ENCODE peak calls at places on chromosomes 16 and 17, in seven cellular contexts. One of them, this sample, is unnamed.

GRCh38 chr17:38730526-38731379 is 612 bp downstream of the CISD3 start:
- DNase-seq in adrenal gland: peak; percentile 95
- DNase-seq in fibroblast of lung: peak; percentile 44
- DNase-seq in thoracic aorta: peak; percentile 47
- DNase-seq in progenitor cell of endocrine pancreas: no peak
- DNase-seq in lower leg skin: peak; percentile 94
- DNase-seq in Peyer's patch: peak; percentile 95
- DNase-seq in this sample: no peak

GRCh38 chr16:1691276-1691675 is 13.2 kb downstream of the JPT2 start:
- DNase-seq in fibroblast of lung: peak; percentile 72
- DNase-seq in progenitor cell of endocrine pancreas: no peak
- DNase-seq in lower leg skin: no peak
- DNase-seq in Peyer's patch: no peak
- DNase-seq in thoracic aorta: no peak
- DNase-seq in adrenal gland: no peak
- DNase-seq in this sample: no peak

GRCh38 chr16:2774161-2774891 is 2.8 kb downstream of the ELOB start:
- DNase-seq in progenitor cell of endocrine pancreas: no peak
- DNase-seq in fibroblast of lung: no peak
- DNase-seq in lower leg skin: no peak
- DNase-seq in thoracic aorta: no peak
- DNase-seq in adrenal gland: no peak
- DNase-seq in Peyer's patch: no peak
- DNase-seq in this sample: no peak

GRCh38 chr16:70390774-70391173 is 44.1 kb downstream of the DDX19A start:
- DNase-seq in lower leg skin: no peak
- DNase-seq in Peyer's patch: no peak
- DNase-seq in thoracic aorta: no peak
- DNase-seq in progenitor cell of endocrine pancreas: no peak
- DNase-seq in fibroblast of lung: no peak
- DNase-seq in adrenal gland: no peak
- DNase-seq in this sample: no peak

GRCh38 chr17:15966879-15967248 is 21.9 kb downstream of the ADORA2B start:
- DNase-seq in thoracic aorta: no peak
- DNase-seq in progenitor cell of endocrine pancreas: no peak
- DNase-seq in fibroblast of lung: peak; percentile 41
- DNase-seq in lower leg skin: no peak
- DNase-seq in adrenal gland: no peak
- DNase-seq in Peyer's patch: peak; percentile 56
- DNase-seq in this sample: no peak

GRCh38 chr16:31008154-31008950 is 2.1 kb downstream of the STX1B start:
- DNase-seq in lower leg skin: no peak
- DNase-seq in adrenal gland: no peak
- DNase-seq in thoracic aorta: no peak
- DNase-seq in progenitor cell of endocrine pancreas: no peak
- DNase-seq in Peyer's patch: no peak
- DNase-seq in fibroblast of lung: peak; percentile 94
- DNase-seq in this sample: no peak

GRCh38 chr16:71762186-71762585 is 37.7 kb upstream of the PHLPP2 start:
- DNase-seq in lower leg skin: no peak
- DNase-seq in adrenal gland: no peak
- DNase-seq in Peyer's patch: no peak
- DNase-seq in thoracic aorta: no peak
- DNase-seq in progenitor cell of endocrine pancreas: no peak
- DNase-seq in fibroblast of lung: peak; percentile 37
- DNase-seq in this sample: no peak

GRCh38 chr16:84013787-84014569 is 28.6 kb downstream of the SLC38A8 start:
- DNase-seq in progenitor cell of endocrine pancreas: peak; percentile 48
- DNase-seq in fibroblast of lung: peak; percentile 33
- DNase-seq in lower leg skin: no peak
- DNase-seq in thoracic aorta: no peak
- DNase-seq in Peyer's patch: peak; percentile 88
- DNase-seq in adrenal gland: peak; percentile 73
- DNase-seq in this sample: peak; percentile 73

GRCh38 chr17:17462048-17462824 is 14.6 kb upstream of the MED9 start:
- DNase-seq in adrenal gland: no peak
- DNase-seq in lower leg skin: no peak
- DNase-seq in progenitor cell of endocrine pancreas: no peak
- DNase-seq in Peyer's patch: no peak
- DNase-seq in thoracic aorta: no peak
- DNase-seq in fibroblast of lung: no peak
- DNase-seq in this sample: no peak

GRCh38 chr17:66791337-66791736 is 43.6 kb upstream of the CACNG5 start:
- DNase-seq in adrenal gland: peak; percentile 81
- DNase-seq in progenitor cell of endocrine pancreas: no peak
- DNase-seq in lower leg skin: peak; percentile 85
- DNase-seq in thoracic aorta: no peak
- DNase-seq in Peyer's patch: no peak
- DNase-seq in fibroblast of lung: no peak
- DNase-seq in this sample: no peak

GRCh38 chr17:52242268-52242667 is 83.8 kb upstream of the CA10 start:
- DNase-seq in adrenal gland: no peak
- DNase-seq in thoracic aorta: no peak
- DNase-seq in progenitor cell of endocrine pancreas: no peak
- DNase-seq in Peyer's patch: no peak
- DNase-seq in lower leg skin: no peak
- DNase-seq in fibroblast of lung: no peak
- DNase-seq in this sample: no peak

GRCh38 chr17:37028040-37028439 is 79.3 kb downstream of the AATF start:
- DNase-seq in fibroblast of lung: no peak
- DNase-seq in thoracic aorta: no peak
- DNase-seq in progenitor cell of endocrine pancreas: no peak
- DNase-seq in lower leg skin: no peak
- DNase-seq in Peyer's patch: no peak
- DNase-seq in adrenal gland: no peak
- DNase-seq in this sample: no peak

GRCh38 chr16:54194008-54194731 is 92.4 kb downstream of the IRX3 start:
- DNase-seq in adrenal gland: peak; percentile 57
- DNase-seq in thoracic aorta: peak; percentile 11
- DNase-seq in progenitor cell of endocrine pancreas: no peak
- DNase-seq in fibroblast of lung: peak; percentile 47
- DNase-seq in lower leg skin: peak; percentile 95
- DNase-seq in Peyer's patch: no peak
- DNase-seq in this sample: no peak

GRCh38 chr17:75174996-75175395 is 7.8 kb downstream of the SUMO2 start:
- DNase-seq in fibroblast of lung: no peak
- DNase-seq in lower leg skin: no peak
- DNase-seq in progenitor cell of endocrine pancreas: no peak
- DNase-seq in thoracic aorta: no peak
- DNase-seq in Peyer's patch: no peak
- DNase-seq in adrenal gland: no peak
- DNase-seq in this sample: no peak

GRCh38 chr17:8611671-8612298 is 18.7 kb downstream of the MYH10 start:
- DNase-seq in thoracic aorta: no peak
- DNase-seq in adrenal gland: no peak
- DNase-seq in fibroblast of lung: peak; percentile 88
- DNase-seq in lower leg skin: no peak
- DNase-seq in Peyer's patch: no peak
- DNase-seq in progenitor cell of endocrine pancreas: no peak
- DNase-seq in this sample: no peak

GRCh38 chr17:56737741-56738161 is 96.0 kb downstream of the C17orf67 start:
- DNase-seq in fibroblast of lung: peak; percentile 92
- DNase-seq in lower leg skin: no peak
- DNase-seq in Peyer's patch: no peak
- DNase-seq in thoracic aorta: no peak
- DNase-seq in adrenal gland: no peak
- DNase-seq in progenitor cell of endocrine pancreas: no peak
- DNase-seq in this sample: no peak

GRCh38 chr16:26505501-26505900 is 561.2 kb upstream of the C16orf82 start:
- DNase-seq in fibroblast of lung: no peak
- DNase-seq in progenitor cell of endocrine pancreas: no peak
- DNase-seq in thoracic aorta: no peak
- DNase-seq in adrenal gland: no peak
- DNase-seq in Peyer's patch: no peak
- DNase-seq in lower leg skin: no peak
- DNase-seq in this sample: no peak

GRCh38 chr17:73769480-73769879 is 125.2 kb upstream of the SDK2 start:
- DNase-seq in progenitor cell of endocrine pancreas: no peak
- DNase-seq in thoracic aorta: no peak
- DNase-seq in adrenal gland: no peak
- DNase-seq in Peyer's patch: no peak
- DNase-seq in lower leg skin: no peak
- DNase-seq in fibroblast of lung: no peak
- DNase-seq in this sample: no peak

GRCh38 chr16:46882940-46883307 is 1.2 kb upstream of the GPT2 start:
- DNase-seq in progenitor cell of endocrine pancreas: no peak
- DNase-seq in lower leg skin: no peak
- DNase-seq in adrenal gland: no peak
- DNase-seq in Peyer's patch: no peak
- DNase-seq in thoracic aorta: no peak
- DNase-seq in fibroblast of lung: no peak
- DNase-seq in this sample: no peak

GRCh38 chr17:48522990-48523389 is 7.8 kb downstream of the HOXB1 start:
- DNase-seq in progenitor cell of endocrine pancreas: no peak
- DNase-seq in adrenal gland: no peak
- DNase-seq in Peyer's patch: no peak
- DNase-seq in fibroblast of lung: no peak
- DNase-seq in thoracic aorta: no peak
- DNase-seq in lower leg skin: no peak
- DNase-seq in this sample: no peak
- TF ChIP-seq CTCF in progenitor cell of endocrine pancreas: peak; percentile 24
- TF ChIP-seq CTCF in adrenal gland: no peak
- TF ChIP-seq CTCF in Peyer's patch: no peak
- TF ChIP-seq CTCF in fibroblast of lung: peak; percentile 35
- TF ChIP-seq CTCF in thoracic aorta: no peak
- TF ChIP-seq CTCF in lower leg skin: no peak
- TF ChIP-seq CTCF in this sample: no peak

DNA sequence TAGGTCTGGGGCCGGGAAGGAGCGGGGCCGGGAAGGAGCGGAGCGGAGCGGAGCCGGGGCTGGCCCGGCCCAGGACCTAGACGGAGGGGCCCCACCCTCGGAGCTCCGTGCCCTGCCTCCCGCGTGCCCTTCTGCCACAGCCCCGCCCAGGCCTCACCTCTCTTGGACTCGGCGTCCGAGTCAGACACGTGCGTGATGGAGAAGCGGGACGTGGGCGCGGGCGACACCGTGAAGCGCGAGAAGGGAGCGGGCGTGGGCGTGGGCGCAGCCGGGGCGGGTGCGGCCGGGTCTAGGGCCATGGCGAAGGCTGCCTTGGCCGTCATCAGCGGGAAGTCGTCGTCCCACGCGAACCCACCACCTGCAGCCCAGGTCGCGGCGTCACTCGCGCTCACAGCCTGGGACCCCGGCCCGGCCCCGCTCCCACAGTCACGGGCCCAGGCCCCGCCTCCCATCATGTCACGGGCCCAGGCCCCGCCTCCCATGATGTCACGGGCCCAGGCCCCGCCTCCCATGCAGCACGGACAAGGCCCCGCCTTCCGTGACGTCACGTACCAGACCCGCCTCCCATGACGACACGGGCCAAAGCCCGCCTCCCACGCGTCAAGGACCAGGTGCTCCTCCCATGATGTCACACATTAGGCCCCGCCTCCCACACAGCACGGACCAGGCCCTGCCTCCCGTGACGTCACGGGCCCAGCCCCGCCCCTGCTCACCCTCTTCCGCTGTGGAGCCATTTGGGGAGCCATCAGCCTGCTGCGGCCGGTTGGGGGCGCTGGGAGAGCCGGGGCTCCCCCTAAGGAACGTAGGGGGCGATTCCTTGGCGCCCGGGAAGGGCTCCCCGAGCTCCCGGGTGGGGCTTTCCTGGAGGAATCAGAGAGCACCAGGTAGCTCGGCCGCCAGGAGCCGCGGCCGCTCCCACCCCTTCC is 45.8 kb upstream of the PVALEF start:
- DNase-seq in adrenal gland: peak; percentile 96
- DNase-seq in fibroblast of lung: peak; percentile 92
- DNase-seq in Peyer's patch: peak; percentile 73
- DNase-seq in thoracic aorta: peak; percentile 35
- DNase-seq in progenitor cell of endocrine pancreas: peak; percentile 70
- DNase-seq in lower leg skin: peak; percentile 93
- DNase-seq in this sample: peak; percentile 83
- TF ChIP-seq CTCF in adrenal gland: no peak
- TF ChIP-seq CTCF in fibroblast of lung: no peak
- TF ChIP-seq CTCF in Peyer's patch: no peak
- TF ChIP-seq CTCF in thoracic aorta: no peak
- TF ChIP-seq CTCF in progenitor cell of endocrine pancreas: no peak
- TF ChIP-seq CTCF in lower leg skin: no peak
- TF ChIP-seq CTCF in this sample: no peak

DNA sequence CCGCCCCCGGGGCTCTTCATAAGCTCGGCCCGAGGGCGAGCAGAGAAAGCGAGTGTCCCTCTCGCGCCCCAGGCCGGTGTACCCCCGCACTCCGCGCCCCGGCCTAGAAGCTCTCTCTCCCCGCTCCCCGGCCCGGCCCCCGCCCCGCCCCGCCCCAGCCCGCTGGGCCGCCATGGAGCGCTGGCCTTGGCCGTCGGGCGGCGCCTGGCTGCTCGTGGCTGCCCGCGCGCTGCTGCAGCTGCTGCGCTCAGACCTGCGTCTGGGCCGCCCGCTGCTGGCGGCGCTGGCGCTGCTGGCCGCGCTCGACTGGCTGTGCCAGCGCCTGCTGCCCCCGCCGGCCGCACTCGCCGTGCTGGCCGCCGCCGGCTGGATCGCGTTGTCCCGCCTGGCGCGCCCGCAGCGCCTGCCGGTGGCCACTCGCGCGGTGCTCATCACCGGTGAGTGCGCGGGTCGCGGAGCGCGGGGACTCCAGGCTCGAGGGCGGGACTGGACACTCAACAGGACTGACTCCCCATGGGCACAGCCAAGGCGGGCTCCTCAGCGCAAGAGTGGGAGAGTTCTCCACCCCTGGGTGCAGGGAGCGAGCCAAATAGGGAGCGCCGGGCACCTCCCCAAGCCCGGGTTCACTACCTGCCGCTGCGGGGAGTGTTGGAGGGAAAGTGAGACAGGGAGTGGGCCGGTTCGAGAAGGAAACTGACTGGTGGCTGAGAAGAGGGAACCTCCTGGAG is at the start of gene HSD11B2:
- DNase-seq in thoracic aorta: no peak
- DNase-seq in progenitor cell of endocrine pancreas: peak; percentile 56
- DNase-seq in lower leg skin: peak; percentile 91
- DNase-seq in fibroblast of lung: peak; percentile 38
- DNase-seq in Peyer's patch: peak; percentile 88
- DNase-seq in adrenal gland: no peak
- DNase-seq in this sample: no peak
- TF ChIP-seq CTCF in thoracic aorta: no peak
- TF ChIP-seq CTCF in progenitor cell of endocrine pancreas: peak; percentile 23
- TF ChIP-seq CTCF in lower leg skin: no peak
- TF ChIP-seq CTCF in fibroblast of lung: no peak
- TF ChIP-seq CTCF in Peyer's patch: no peak
- TF ChIP-seq CTCF in adrenal gland: peak; percentile 40
- TF ChIP-seq CTCF in this sample: no peak

DNA sequence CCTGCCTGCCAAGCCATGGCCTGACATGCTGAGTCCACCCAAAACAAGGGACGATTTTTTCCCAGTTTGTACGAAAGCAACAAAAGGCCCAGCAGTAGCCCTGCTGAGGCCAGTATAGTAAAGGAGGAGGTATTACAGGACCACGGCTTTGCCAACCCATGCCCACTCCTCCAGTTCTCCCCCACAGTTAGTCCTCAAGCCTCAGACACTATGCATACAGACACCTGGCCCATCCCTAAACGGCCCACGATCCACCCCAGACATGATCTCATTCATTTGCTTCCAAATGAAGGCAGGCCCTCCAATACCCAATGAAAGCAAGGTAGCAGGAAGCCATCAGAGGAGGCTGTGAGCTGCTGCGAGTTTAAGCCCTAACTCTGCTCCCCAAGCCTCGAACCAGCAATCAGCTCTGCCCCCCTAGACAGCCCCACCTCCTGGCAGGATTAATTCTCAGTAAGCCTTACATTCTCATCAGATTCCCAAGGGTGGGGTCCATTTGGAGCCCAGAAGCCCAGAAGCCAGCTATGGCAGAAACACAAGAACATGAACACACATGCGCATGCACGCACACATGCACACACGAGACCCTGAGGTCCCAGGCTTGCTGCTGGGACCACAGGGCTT is 4.9 kb downstream of the HDAC5 start:
- DNase-seq in progenitor cell of endocrine pancreas: no peak
- DNase-seq in adrenal gland: no peak
- DNase-seq in fibroblast of lung: no peak
- DNase-seq in lower leg skin: no peak
- DNase-seq in Peyer's patch: no peak
- DNase-seq in thoracic aorta: no peak
- DNase-seq in this sample: no peak
- TF ChIP-seq CTCF in progenitor cell of endocrine pancreas: no peak
- TF ChIP-seq CTCF in adrenal gland: no peak
- TF ChIP-seq CTCF in fibroblast of lung: no peak
- TF ChIP-seq CTCF in lower leg skin: no peak
- TF ChIP-seq CTCF in Peyer's patch: no peak
- TF ChIP-seq CTCF in thoracic aorta: no peak
- TF ChIP-seq CTCF in this sample: no peak

This sample was measured in GM10248.